ENCODE peak calls at places on chromosomes 2 and 18, in six cellular contexts. A, P, Y, Z, S and C are unnamed samples.
A peak's percentile ranks its signal among the peaks of the same experiment; 100 is the strongest.

GRCh38 chr2:218621007-218621406 is 13.3 kb downstream of the PLCD4 start:
- DNase-seq in A (no peak), P (no peak), Y (no peak), Z (no peak), S (no peak), C (no peak)

GRCh38 chr2:236582968-236583367 is 13.3 kb downstream of the ACKR3 start:
- DNase-seq in A (no peak), P (no peak), Y (no peak), Z (no peak), S (no peak), C (no peak)

GRCh38 chr2:161426788-161427412 is 10.8 kb downstream of the TBR1 start:
- DNase-seq in A (no peak), P (peak; percentile 72), Y (no peak), Z (no peak), S (peak; percentile 66), C (peak; percentile 51)

GRCh38 chr2:112665113-112665780 is 19.5 kb downstream of the SLC20A1 start:
- DNase-seq in A (no peak), P (no peak), Y (no peak), Z (no peak), S (no peak), C (no peak)

GRCh38 chr2:232492236-232492848 is 4.7 kb upstream of the ECEL1 start:
- DNase-seq in A (no peak), P (peak; percentile 72), Y (no peak), Z (no peak), S (no peak), C (no peak)

GRCh38 chr2:67560818-67561221 is 163.7 kb downstream of the ETAA1 start:
- DNase-seq in A (no peak), P (no peak), Y (no peak), Z (no peak), S (peak; percentile 77), C (peak; percentile 64)

GRCh38 chr18:24949908-24950307 is 402.1 kb downstream of the ZNF521 start:
- DNase-seq in A (no peak), P (no peak), Y (no peak), Z (no peak), S (no peak), C (no peak)

GRCh38 chr18:6055711-6056110 is 160.4 kb upstream of the TMEM200C start:
- DNase-seq in A (no peak), P (no peak), Y (no peak), Z (no peak), S (peak; percentile 79), C (peak; percentile 47)

GRCh38 chr2:28068098-28068497 is 177.6 kb downstream of the BABAM2 start:
- DNase-seq in A (no peak), P (no peak), Y (no peak), Z (peak; percentile 19), S (no peak), C (no peak)

GRCh38 chr18:111292-112014 is 46.9 kb upstream of the USP14 start:
- DNase-seq in A (peak; percentile 38), P (peak; percentile 85), Y (peak; percentile 47), Z (no peak), S (peak; percentile 54), C (peak; percentile 79)

GRCh38 chr2:169757778-169758177 is 24.1 kb downstream of the KLHL23 start:
- DNase-seq in A (no peak), P (no peak), Y (no peak), Z (no peak), S (no peak), C (no peak)

GRCh38 chr2:150107816-150108215 is 379.7 kb downstream of the RND3 start:
- DNase-seq in A (no peak), P (no peak), Y (no peak), Z (peak; percentile 41), S (peak; percentile 24), C (peak; percentile 26)

GRCh38 chr2:159617651-159618050 is 1.3 kb upstream of the BAZ2B start:
- DNase-seq in A (no peak), P (no peak), Y (no peak), Z (no peak), S (peak; percentile 43), C (peak; percentile 61)

GRCh38 chr2:217489145-217489960 is 513.4 kb downstream of the TNS1 start:
- DNase-seq in A (no peak), P (peak; percentile 53), Y (no peak), Z (peak; percentile 23), S (no peak), C (peak; percentile 40)

GRCh38 chr18:28112056-28112470 is 64.9 kb downstream of the CDH2 start:
- DNase-seq in A (no peak), P (no peak), Y (no peak), Z (no peak), S (peak; percentile 37), C (peak; percentile 70)

GRCh38 chr2:241507430-241508239 is 749 bp downstream of the STK25 start:
- DNase-seq in A (no peak), P (peak; percentile 81), Y (peak; percentile 54), Z (no peak), S (peak; percentile 36), C (peak; percentile 77)

GRCh38 chr2:168565112-168565511 is 109.0 kb downstream of the CERS6 start:
- DNase-seq in A (no peak), P (no peak), Y (peak; percentile 66), Z (peak; percentile 84), S (peak; percentile 47), C (peak; percentile 39)

GRCh38 chr18:79859314-79859713 is 61.6 kb downstream of the KCNG2 start:
- DNase-seq in A (no peak), P (no peak), Y (no peak), Z (no peak), S (no peak), C (no peak)

GRCh38 chr2:101790856-101791255 is 93.3 kb downstream of the MAP4K4 start:
- DNase-seq in A (no peak), P (no peak), Y (no peak), Z (no peak), S (peak; percentile 80), C (peak; percentile 76)

GRCh38 chr18:7572837-7573236 is 5.7 kb downstream of the PTPRM start:
- DNase-seq in A (no peak), P (no peak), Y (no peak), Z (no peak), S (no peak), C (peak; percentile 63)

DNA sequence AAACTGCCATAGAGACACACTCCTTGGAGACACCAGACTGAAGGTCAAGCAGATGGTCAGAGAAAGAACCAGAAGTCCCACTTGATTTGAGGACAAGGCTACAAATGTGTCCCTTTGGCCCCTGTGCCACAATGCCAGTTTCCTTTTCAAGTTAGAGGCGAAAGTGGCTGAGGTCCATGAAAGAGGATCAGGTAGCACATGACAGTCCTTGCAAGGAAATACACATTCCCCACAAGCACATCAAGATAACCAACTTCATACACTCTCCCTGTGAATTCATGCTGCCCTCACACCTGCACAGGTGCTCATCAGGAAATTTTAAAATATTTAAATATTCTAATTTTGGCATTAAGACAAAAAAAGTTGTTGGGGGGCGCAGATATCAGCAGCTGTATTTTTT is 218.6 kb downstream of the TCF4 start:
- DNase-seq in A (no peak), P (no peak), Y (no peak), Z (no peak), S (no peak), C (no peak)
- H3K4me3 ChIP-seq in A (no peak overlapping the region), P (no peak overlapping the region), Y (no peak overlapping the region), Z (no peak overlapping the region), S (no peak overlapping the region), C (no peak overlapping the region)

GRCh38 chr2:139835101-139835500 is 1054.9 kb upstream of the NXPH2 start:
- DNase-seq in A (no peak), P (no peak), Y (no peak), Z (no peak), S (no peak), C (no peak)
- H3K4me1 ChIP-seq in A (no peaks in the 10 kb centered on the region), P (no peaks in the 10 kb centered on the region), Y (peaks cover 2% of the 10 kb centered on the region), Z (no peaks in the 10 kb centered on the region), S (no peaks in the 10 kb centered on the region), C (no peaks in the 10 kb centered on the region)

GRCh38 chr18:76619342-76620315 is 124.6 kb upstream of the ZNF516 start:
- DNase-seq in A (no peak), P (peak; percentile 92), Y (no peak), Z (no peak), S (peak; percentile 76), C (peak; percentile 68)
- H3K9ac ChIP-seq in A (no peak overlapping the region), P (no peak overlapping the region), Y (no peak overlapping the region), Z (peak overlapping the region; percentile 65), S (peak overlapping the region; percentile 47), C (peak overlapping the region; percentile 55)

GRCh38 chr2:95347681-95348608 is 50.8 kb downstream of the KCNIP3 start:
- DNase-seq in A (no peak), P (no peak), Y (no peak), Z (no peak), S (no peak), C (no peak)
- H3K4me3 ChIP-seq in A (no peak overlapping the region), P (no peak overlapping the region), Y (no peak overlapping the region), Z (no peak overlapping the region), S (no peak overlapping the region), C (peak overlapping the region; percentile 77)

DNA sequence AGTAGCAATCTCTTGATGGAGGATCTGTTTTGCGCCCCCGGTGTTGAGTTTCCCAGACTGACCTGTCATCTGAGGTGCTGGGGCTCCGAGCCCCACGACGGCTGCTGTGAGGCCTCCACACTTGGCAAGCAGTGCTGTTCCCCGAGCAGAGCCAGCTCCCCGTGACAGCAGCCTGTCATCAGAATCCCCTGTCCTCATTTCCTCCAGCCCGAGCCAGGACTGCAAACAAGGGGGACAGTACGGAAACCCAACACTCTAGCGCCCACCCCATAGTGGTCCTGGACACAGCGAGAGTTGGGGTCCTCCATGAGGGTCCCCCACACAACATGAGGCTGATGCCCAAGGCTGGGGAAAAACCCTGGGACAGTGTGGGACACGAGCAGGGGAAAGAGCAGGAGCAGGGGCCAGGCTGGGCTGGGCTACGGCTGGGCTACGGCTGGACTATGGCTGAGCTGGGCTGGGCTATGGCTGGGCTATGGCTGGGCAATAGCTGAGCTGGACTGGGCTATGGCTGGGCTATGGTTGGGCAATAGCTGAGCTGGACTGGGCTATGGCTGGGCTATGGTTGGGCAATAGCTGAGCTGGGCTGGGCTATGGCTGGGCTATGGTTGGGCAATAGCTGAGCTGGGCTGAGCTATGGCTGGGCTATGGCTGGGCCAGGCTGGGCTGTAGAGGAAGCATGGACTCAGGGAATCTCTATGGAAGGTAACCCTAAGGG is 1.5 kb upstream of the KLHL30 start:
- DNase-seq in A (no peak), P (no peak), Y (peak; percentile 77), Z (no peak), S (peak; percentile 89), C (peak; percentile 58)
- H3K4me1 ChIP-seq in A (no peaks in the 10 kb centered on the region), P (no peaks in the 10 kb centered on the region), Y (peaks cover 14% of the 10 kb centered on the region), Z (peaks cover 9% of the 10 kb centered on the region), S (peaks cover 12% of the 10 kb centered on the region), C (peaks cover 12% of the 10 kb centered on the region)